ENCODE peak calls at places on chromosomes 2 and 18, in five cellular contexts. A is left ventricle myocardium inferior; L is heart left ventricle; M is CD4-positive, alpha-beta memory T cell; N is caudate nucleus. K is an unnamed sample.

GRCh38 chr18:45567123-45567522 is 48.2 kb upstream of the SLC14A2 start:
- DNase-seq in M (no peak), N (no peak), A (peak), L (peak), K (no peak)

GRCh38 chr18:13377496-13377895 is 158.9 kb downstream of the LDLRAD4 start:
- DNase-seq in M (peak), A (no peak), N (no peak), L (peak), K (no peak)

GRCh38 chr2:181988154-181988924 is 2.7 kb downstream of the PPP1R1C start:
- DNase-seq in M (no peak), L (no peak), A (no peak), N (no peak), K (no peak)

GRCh38 chr18:77910347-77910746 is 660.7 kb downstream of the GALR1 start:
- DNase-seq in L (no peak), N (no peak), M (no peak), A (no peak), K (no peak)

GRCh38 chr2:39512434-39512935 is 75.4 kb upstream of the MAP4K3 start:
- DNase-seq in N (no peak), A (peak), L (peak), M (no peak), K (no peak)

GRCh38 chr2:10500601-10501361 is 52.7 kb upstream of the ODC1 start:
- DNase-seq in M (no peak), N (no peak), A (no peak), L (peak), K (no peak)

GRCh38 chr2:237012577-237013237 is 73.0 kb upstream of the COPS8 start:
- DNase-seq in L (no peak), M (no peak), A (no peak), N (no peak), K (no peak)

GRCh38 chr2:166042768-166043390 is 84.9 kb downstream of the SCN1A start:
- DNase-seq in A (no peak), M (no peak), L (no peak), N (no peak), K (no peak)

GRCh38 chr2:99636432-99637034 is 146.7 kb upstream of the REV1 start:
- DNase-seq in M (no peak), L (peak), N (peak), A (peak), K (no peak)

DNA sequence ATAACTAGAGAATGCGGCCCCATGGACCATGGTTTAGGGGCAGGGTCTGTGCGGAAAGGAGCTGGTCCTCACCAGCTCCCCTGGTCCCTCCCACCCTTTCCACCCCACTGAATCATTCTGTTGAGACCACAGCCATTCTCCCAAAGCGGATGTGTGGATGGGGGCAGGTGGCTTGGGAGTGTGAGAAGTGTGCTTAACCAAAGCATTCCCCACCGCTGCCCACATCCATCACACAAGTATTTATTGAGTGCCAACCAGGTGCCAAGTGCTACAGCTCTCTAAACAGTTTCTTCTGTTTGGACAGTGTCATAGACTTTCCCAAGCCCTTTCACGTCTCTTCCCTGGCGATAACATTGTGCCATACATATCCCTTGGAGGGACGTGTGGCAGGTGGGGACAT is 19.6 kb downstream of the SPEG start:
- DNase-seq in A (no peak), M (no peak), N (no peak), L (no peak), K (no peak)
- H3K27ac ChIP-seq in A (peak), M (no peak), N (peak), L (peak), K (no peak)

GRCh38 chr2:75545387-75545786 is 15.4 kb downstream of the EVA1A start:
- DNase-seq in A (no peak), M (no peak), L (no peak), N (no peak), K (no peak)
- H3K27ac ChIP-seq in A (no peak), M (no peak), L (no peak), N (no peak), K (no peak)

GRCh38 chr2:192579965-192580700 is 385.4 kb upstream of the TMEFF2 start:
- DNase-seq in N (no peak), L (no peak), A (no peak), M (no peak), K (no peak)

GRCh38 chr2:192574552-192574951 is 379.8 kb upstream of the TMEFF2 start:
- DNase-seq in M (no peak), A (no peak), N (no peak), L (no peak), K (no peak)

GRCh38 chr2:192578780-192579179 is 384.0 kb upstream of the TMEFF2 start:
- DNase-seq in L (no peak), A (no peak), M (no peak), N (no peak), K (no peak)
- H3K27ac ChIP-seq in L (no peak), A (no peak), M (no peak), N (no peak), K (no peak)

DNA sequence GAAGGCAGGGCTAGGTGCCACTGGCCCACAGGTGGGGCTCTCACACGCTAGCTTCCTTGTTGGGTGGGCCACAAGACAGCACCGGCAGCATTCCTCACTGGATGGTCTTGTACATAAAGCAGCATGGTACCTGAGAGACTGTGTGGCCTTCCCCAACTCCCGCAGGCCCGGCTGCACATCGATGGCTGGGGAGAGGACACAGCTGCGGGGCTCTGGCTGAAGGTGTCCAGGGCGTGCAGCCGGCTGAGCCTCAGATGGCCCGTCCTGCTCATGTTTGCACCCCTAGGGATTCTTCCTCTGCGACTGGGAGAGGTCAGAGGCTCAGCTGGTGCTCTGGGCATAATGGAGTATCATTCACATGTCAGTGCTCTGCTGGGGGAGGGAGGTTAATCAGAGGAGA is 207.9 kb downstream of the SEPTIN10 start:
- DNase-seq in A (no peak), L (no peak), M (no peak), N (no peak), K (no peak)
- H3K27ac ChIP-seq in A (no peak), L (no peak), M (no peak), N (no peak), K (no peak)

DNA sequence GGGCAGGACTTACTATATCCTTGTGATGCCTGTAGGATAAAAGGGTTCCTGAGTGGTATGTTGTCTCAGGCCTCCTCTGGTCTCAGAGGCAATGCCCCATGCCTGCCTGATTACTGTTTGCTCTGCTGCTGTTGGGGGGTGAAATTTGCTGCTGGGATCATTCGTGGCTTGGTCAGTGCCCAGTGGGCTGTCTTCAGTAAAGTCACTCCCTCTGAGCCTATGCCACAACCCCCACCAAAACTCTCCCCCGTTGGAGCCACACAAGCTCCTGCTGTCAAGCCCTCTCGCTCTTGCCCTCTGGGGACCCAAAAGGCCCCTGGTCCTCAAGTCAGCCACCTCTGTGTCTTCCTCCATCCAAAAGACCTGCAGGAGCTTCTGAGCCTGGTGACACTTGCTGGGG is 38.6 kb upstream of the TGIF1 start:
- DNase-seq in L (no peak), M (no peak), A (no peak), N (no peak), K (no peak)
- H3K27ac ChIP-seq in L (no peak), M (no peak), A (no peak), N (no peak), K (no peak)

GRCh38 chr2:216646116-216646515 is 12.9 kb downstream of the IGFBP2 start:
- DNase-seq in N (no peak), A (no peak), M (no peak), L (no peak), K (no peak)
- H3K27ac ChIP-seq in N (no peak), A (no peak), M (no peak), L (no peak), K (no peak)

GRCh38 chr2:30287857-30288513 is 56.7 kb downstream of the LBH start:
- DNase-seq in A (no peak), M (no peak), N (no peak), L (no peak), K (no peak)

GRCh38 chr2:30288576-30288975 is 57.2 kb downstream of the LBH start:
- DNase-seq in A (no peak), M (no peak), L (no peak), N (no peak), K (no peak)

GRCh38 chr2:30283931-30284565 is 52.7 kb downstream of the LBH start:
- DNase-seq in A (no peak), L (no peak), N (no peak), M (no peak), K (no peak)

GRCh38 chr2:30285758-30286157 is 54.4 kb downstream of the LBH start:
- DNase-seq in L (no peak), M (no peak), A (no peak), N (no peak), K (no peak)

GRCh38 chr2:30287190-30287589 is 55.9 kb downstream of the LBH start:
- DNase-seq in N (no peak), A (no peak), L (no peak), M (no peak), K (no peak)
- H3K27ac ChIP-seq in N (no peak), A (no peak), L (no peak), M (no peak), K (no peak)

GRCh38 chr18:46723856-46724415 is 32.9 kb downstream of the ST8SIA5 start:
- DNase-seq in A (no peak), M (no peak), L (no peak), N (no peak), K (no peak)

GRCh38 chr18:46720092-46720491 is 36.8 kb downstream of the ST8SIA5 start:
- DNase-seq in L (no peak), A (no peak), M (no peak), N (no peak), K (no peak)

GRCh38 chr18:46720521-46720920 is 36.3 kb downstream of the ST8SIA5 start:
- DNase-seq in L (no peak), A (no peak), N (no peak), M (no peak), K (no peak)

GRCh38 chr18:46721331-46721730 is 35.5 kb downstream of the ST8SIA5 start:
- DNase-seq in A (no peak), M (no peak), N (no peak), L (no peak), K (no peak)

DNA sequence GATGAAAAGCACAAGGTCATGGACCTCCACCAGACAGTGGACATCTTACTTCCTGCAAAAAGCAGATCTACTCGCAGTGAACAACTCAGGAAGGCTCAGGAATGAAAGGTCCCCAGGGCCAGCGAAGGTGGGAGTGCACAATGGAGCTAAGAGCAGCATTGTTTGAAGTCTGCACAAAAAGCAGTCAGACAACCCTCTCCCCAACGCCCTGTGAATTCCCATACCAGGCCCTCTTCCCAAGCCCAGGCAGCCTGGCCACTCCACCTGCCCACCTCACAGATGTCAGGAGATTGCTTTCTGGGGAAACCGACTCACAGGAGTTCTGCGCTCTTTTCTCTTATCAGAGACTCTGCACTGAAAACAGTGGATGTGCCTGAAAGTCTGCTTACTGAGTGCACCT is 34.8 kb downstream of the ST8SIA5 start:
- DNase-seq in L (no peak), M (no peak), A (no peak), N (no peak), K (no peak)
- H3K27ac ChIP-seq in L (no peak), M (no peak), A (no peak), N (no peak), K (no peak)

DNA sequence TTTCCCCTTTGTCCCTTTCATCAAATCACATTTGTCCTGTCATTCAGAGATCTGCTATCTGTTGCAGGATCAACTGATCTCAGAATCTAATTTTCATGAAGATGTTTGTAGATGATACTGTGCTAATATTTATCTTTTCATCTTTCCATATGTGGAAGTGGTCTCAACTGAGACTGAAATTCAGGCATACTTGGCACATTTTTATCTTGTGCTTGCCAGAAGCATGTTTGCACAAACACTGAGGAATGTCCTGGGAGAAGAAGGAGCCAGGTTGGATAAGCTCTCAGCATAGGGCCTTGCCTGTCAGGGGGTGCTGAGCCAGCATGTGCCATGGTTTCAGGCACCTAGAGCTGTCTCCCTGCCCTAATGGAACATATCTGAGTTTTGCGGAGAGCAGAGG is 24.5 kb upstream of the MMADHC start:
- DNase-seq in M (no peak), N (no peak), L (no peak), A (no peak), K (no peak)
- H3K27ac ChIP-seq in M (no peak), N (no peak), L (no peak), A (no peak), K (no peak)

GRCh38 chr18:80249217-80250093 is 2.1 kb upstream of the PARD6G start:
- DNase-seq in M (no peak), N (no peak), L (no peak), A (no peak), K (no peak)

GRCh38 chr18:80247403-80247916 is at the start of gene PARD6G:
- DNase-seq in N (peak), L (peak), A (peak), M (no peak), K (peak)

GRCh38 chr18:80244956-80245730 is 2.2 kb downstream of the PARD6G start:
- DNase-seq in M (no peak), L (no peak), A (no peak), N (no peak), K (no peak)

GRCh38 chr18:80245781-80246655 is 1.3 kb downstream of the PARD6G start:
- DNase-seq in L (no peak), M (no peak), A (no peak), N (no peak), K (no peak)

GRCh38 chr18:80246656-80247402 is 485 bp downstream of the PARD6G start:
- DNase-seq in L (no peak), M (no peak), A (no peak), N (no peak), K (no peak)
- H3K27ac ChIP-seq in L (peak), M (no peak), A (peak), N (no peak), K (no peak)